ENCODE peak calls at places on chromosomes 7 and 10, in eight cellular contexts. A is fibroblast of lung, X is esophagus squamous epithelium, E is gastrocnemius medialis, P is transverse colon, G is DND-41, Y is cardiac muscle cell, Z is upper lobe of right lung. K is an unnamed sample. For H3K4me1, the result is how much of the 10 kb centered on the place peaks cover.

GRCh38 chr10:13206546-13207443 is 27.4 kb downstream of the UCMA start:
- DNase-seq in A (peak), Z (no peak), X (no peak), Y (peak), E (no peak), P (no peak), G (no peak), K (no peak)

GRCh38 chr7:18408461-18408860 is 87.1 kb upstream of the HDAC9 start:
- DNase-seq in Z (no peak), P (no peak), G (no peak), X (no peak), Y (peak), E (no peak), A (peak), K (no peak)

GRCh38 chr10:24617771-24618396 is 105.8 kb downstream of the ARHGAP21 start:
- DNase-seq in A (peak), Y (peak), Z (peak), X (no peak), E (peak), P (peak), G (peak), K (peak)

GRCh38 chr7:82164813-82165212 is 278.8 kb downstream of the CACNA2D1 start:
- DNase-seq in G (no peak), X (no peak), E (peak), A (peak), P (no peak), Y (peak), Z (no peak), K (no peak)

GRCh38 chr10:132716691-132717490 is 69.1 kb downstream of the NKX6-2 start:
- DNase-seq in G (no peak), Z (peak), E (no peak), P (no peak), X (no peak), A (no peak), Y (no peak), K (no peak)

GRCh38 chr7:7772385-7772784 is 54.0 kb upstream of the RPA3 start:
- DNase-seq in A (peak), G (no peak), Z (no peak), P (no peak), Y (no peak), E (no peak), X (no peak), K (no peak)

GRCh38 chr7:27492224-27492623 is 170.5 kb downstream of the HIBADH start:
- DNase-seq in A (no peak), P (no peak), Y (no peak), E (no peak), X (no peak), Z (peak), G (no peak), K (no peak)

GRCh38 chr7:157555308-157555707 is 218.5 kb downstream of the DNAJB6 start:
- DNase-seq in A (peak), X (no peak), P (peak), Z (peak), Y (no peak), E (no peak), G (no peak), K (no peak)

GRCh38 chr7:121160150-121161008 is 168.4 kb upstream of the WNT16 start:
- DNase-seq in X (no peak), G (no peak), E (no peak), A (no peak), Y (no peak), Z (no peak), P (no peak), K (no peak)

GRCh38 chr7:150818971-150819370 is 18.4 kb downstream of the TMEM176A start:
- DNase-seq in G (no peak), Y (no peak), X (no peak), Z (no peak), A (no peak), P (no peak), E (no peak), K (no peak)

GRCh38 chr7:96526492-96526891 is 183.2 kb downstream of the SEM1 start:
- DNase-seq in X (no peak), Z (no peak), G (no peak), P (no peak), E (no peak), A (no peak), Y (no peak), K (no peak)

GRCh38 chr7:129644634-129645230 is 33.2 kb downstream of the NRF1 start:
- DNase-seq in Y (peak), X (no peak), E (no peak), P (no peak), G (no peak), Z (no peak), A (peak), K (peak)

GRCh38 chr7:44158060-44158872 is 17.1 kb upstream of the MYL7 start:
- DNase-seq in Z (no peak), E (no peak), X (no peak), Y (no peak), G (no peak), P (no peak), A (no peak), K (no peak)

GRCh38 chr7:69652947-69653701 is 54.8 kb downstream of the AUTS2 start:
- DNase-seq in P (no peak), E (no peak), Z (no peak), X (no peak), G (no peak), A (no peak), Y (no peak), K (no peak)

GRCh38 chr7:1950623-1951523 is 280.8 kb downstream of the ELFN1 start:
- DNase-seq in G (no peak), P (peak), Z (no peak), A (peak), E (peak), X (no peak), Y (peak), K (no peak)

GRCh38 chr10:78960316-78960800 is 108.4 kb upstream of the ZMIZ1 start:
- DNase-seq in A (peak), P (peak), X (no peak), Z (no peak), Y (peak), E (peak), G (no peak), K (no peak)

GRCh38 chr7:90816511-90817142 is 220.5 kb downstream of the CDK14 start:
- DNase-seq in Y (peak), P (no peak), E (no peak), A (peak), X (no peak), G (no peak), Z (no peak), K (no peak)

DNA sequence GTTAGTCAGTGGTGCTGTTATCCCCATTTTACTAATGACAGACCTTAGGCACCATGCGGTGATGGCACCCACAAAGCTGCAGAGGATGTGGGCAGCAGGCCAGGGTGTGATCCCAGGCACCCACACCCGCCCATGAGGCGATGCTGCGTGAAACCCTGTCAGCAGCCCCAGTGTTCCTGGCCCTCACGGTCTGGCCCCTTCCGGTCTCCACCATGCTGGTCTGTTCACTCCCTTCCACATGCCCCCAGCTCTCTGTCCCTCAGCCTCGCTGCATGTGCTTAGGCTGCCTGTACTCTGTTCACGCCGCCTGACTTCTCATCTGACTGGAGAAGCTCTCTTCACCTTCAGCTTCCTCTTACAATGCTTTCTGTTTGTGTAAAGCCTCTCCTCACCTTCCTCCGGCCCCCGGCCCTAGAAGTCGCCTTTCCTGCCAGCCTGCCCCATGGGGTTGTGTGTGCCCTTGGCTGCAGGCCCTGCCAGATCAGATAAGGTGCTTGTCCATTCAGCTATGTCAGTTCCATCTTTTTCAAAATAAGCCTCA is 17.6 kb upstream of the ORAI2 start:
- DNase-seq in Y (no peak), P (peak), G (no peak), E (no peak), A (no peak), X (no peak), Z (no peak), K (peak)
- H3K4me1 ChIP-seq in Y (under half), P (under half), G (under half), E (under half), A (under half), X (under half), Z (under half), K (under half)

DNA sequence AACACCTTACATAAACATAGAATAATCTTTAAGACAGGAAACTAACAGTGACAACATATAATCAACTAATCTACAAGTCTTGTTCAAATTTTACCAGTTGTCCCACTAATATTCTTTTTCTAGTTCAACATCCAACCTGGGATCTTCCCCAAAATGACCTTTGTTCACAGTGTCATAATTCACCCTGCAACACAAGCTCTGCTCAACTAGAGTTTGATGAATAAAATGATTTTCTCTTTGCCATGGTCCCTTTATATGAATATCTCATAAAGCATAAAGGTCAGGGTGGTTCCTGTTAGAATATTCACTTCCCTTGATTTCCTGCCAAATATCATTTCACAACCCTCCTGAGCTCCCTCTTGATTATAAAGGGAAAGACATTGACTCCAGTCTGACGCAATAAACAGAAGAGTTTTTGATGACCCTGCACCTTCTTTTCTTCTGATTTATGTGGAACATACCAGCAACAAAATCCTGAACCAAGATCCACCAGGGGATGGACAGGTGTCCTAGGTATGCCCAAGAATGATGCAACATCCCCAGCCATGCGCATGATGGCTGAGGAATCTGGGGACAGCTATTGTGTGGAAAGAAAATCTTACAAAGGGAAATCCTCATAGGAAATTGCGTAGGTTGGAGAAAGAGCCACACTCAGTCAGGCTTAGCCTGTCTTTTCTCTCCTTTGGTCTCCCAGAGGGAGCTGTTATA is 18.6 kb downstream of the IFIT3 start:
- DNase-seq in E (no peak), P (no peak), G (no peak), A (peak), Z (no peak), Y (peak), X (no peak), K (no peak)
- H3K4me1 ChIP-seq in E (under half), P (under half), G (under half), A (under half), Z (under half), Y (under half), X (under half), K (under half)

GRCh38 chr10:69861251-69862240 is 59.8 kb downstream of the COL13A1 start:
- DNase-seq in Y (peak), A (peak), P (no peak), Z (no peak), G (no peak), X (no peak), E (no peak), K (peak)
- H3K4me1 ChIP-seq in Y (under half), A (under half), P (under half), Z (under half), G (under half), X (under half), E (under half), K (under half)

GRCh38 chr10:107443817-107444216 is 279.3 kb upstream of the SORCS1 start:
- DNase-seq in A (no peak), P (no peak), Y (no peak), G (no peak), E (no peak), X (no peak), Z (no peak), K (no peak)
- H3K4me1 ChIP-seq in A (under half), P (under half), Y (under half), G (under half), E (under half), X (under half), Z (under half), K (under half)

DNA sequence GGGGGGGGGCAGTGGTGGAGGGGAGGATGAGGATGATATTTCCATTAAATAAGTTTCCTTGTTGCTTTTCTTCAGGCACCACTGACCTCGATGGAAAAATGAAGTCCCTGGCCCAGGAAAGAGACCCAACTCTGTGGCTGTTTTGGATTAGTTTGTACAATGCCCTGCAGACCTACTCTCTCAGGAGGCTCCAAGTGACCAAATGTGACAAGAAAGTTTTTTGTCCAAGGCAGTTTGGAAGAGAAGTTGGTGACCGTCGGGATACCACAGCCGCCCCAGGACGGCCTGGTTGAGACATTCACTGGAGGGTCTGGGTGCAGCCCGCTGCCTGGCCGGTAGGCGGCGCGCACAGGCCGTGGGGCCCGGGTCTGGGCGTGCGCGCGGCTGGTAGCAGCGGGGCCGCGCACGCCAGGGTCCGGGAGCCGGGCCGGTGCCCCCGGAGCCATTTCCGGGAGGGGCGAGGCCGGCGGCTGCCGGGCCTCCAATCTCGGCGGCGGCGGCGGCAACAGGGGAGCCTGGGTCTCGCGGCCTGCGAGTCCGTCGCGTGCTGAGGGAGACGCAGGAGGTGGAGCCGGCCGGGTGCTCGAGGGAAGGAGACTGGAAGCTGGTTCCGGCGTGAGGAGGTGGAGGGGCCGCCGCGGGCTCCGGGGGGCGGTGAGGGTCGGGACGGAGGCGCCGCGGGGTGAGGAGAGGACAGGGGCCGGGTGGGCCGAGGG is at the start of gene SGPL1:
- DNase-seq in P (peak), G (peak), X (peak), A (peak), E (peak), Y (peak), Z (peak), K (peak)
- H3K4me1 ChIP-seq in P (under half), G (under half), X (under half), A (under half), E (under half), Y (under half), Z (under half), K (under half)

GRCh38 chr10:1678084-1678483 is 59.2 kb downstream of the ADARB2 start:
- DNase-seq in A (no peak), Y (no peak), E (no peak), G (no peak), P (no peak), X (no peak), Z (no peak), K (no peak)

GRCh38 chr10:1684991-1685390 is 52.3 kb downstream of the ADARB2 start:
- DNase-seq in Y (no peak), X (no peak), E (no peak), A (no peak), P (no peak), G (no peak), Z (no peak), K (no peak)

GRCh38 chr10:1677307-1677939 is 59.9 kb downstream of the ADARB2 start:
- DNase-seq in A (no peak), Y (no peak), X (no peak), P (no peak), Z (no peak), E (no peak), G (no peak), K (no peak)

GRCh38 chr10:1683649-1684048 is 53.7 kb downstream of the ADARB2 start:
- DNase-seq in Z (no peak), P (no peak), E (no peak), A (no peak), G (no peak), X (no peak), Y (no peak), K (no peak)

GRCh38 chr10:1679821-1680650 is 57.3 kb downstream of the ADARB2 start:
- DNase-seq in Z (no peak), Y (no peak), A (no peak), E (no peak), P (no peak), X (no peak), G (no peak), K (no peak)
- H3K4me1 ChIP-seq in Z (under half), Y (under half), A (under half), E (under half), P (under half), X (under half), G (under half), K (under half)

GRCh38 chr7:83696101-83696500 is 47.2 kb upstream of the SEMA3E start:
- DNase-seq in A (no peak), G (no peak), E (no peak), X (no peak), Z (no peak), P (no peak), Y (no peak), K (no peak)
- H3K4me1 ChIP-seq in A (under half), G (under half), E (under half), X (under half), Z (under half), P (under half), Y (under half), K (under half)

GRCh38 chr7:105990141-105990540 is 27.1 kb downstream of the CDHR3 start:
- DNase-seq in G (no peak), Y (no peak), A (no peak), E (no peak), P (no peak), X (no peak), Z (no peak), K (no peak)
- H3K4me1 ChIP-seq in G (under half), Y (under half), A (under half), E (under half), P (under half), X (under half), Z (under half), K (under half)

DNA sequence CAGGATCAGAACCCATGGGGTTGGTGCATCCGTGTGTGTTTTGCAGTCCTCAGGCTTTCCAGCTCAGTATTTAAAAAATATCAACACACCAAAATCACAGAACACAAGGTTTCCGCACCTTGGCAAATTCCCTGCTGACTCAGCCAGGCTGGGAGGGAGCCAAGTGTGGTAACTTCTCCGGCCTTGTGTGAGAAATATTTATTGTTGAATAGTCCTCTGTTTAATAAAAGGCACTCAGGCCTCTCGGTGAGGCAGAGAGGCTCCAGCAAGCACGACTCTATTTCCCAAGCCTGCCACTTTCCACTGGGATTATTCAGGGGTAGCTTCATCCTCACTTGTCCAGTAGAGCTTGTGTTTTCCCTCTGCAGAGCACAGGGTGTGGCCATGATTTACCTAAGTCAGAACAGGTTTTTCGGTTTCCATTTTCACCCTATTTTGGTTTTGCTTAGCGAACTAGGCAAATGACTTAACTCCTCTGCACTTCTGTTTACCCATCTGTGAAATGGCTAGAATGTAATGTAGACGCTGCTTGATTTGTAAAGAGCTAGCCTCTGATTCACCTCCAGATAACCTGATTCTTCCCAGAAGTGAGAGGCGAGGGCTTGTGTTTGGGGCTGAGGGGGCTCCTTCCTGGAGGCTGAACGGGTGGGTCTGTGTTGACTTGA is 13.0 kb upstream of the CHST15 start:
- DNase-seq in G (no peak), Z (peak), E (peak), P (peak), X (no peak), A (peak), Y (peak), K (no peak)
- H3K4me1 ChIP-seq in G (under half), Z (under half), E (under half), P (under half), X (under half), A (under half), Y (under half), K (under half)

K was measured in CD4-positive, CD25-positive, alpha-beta regulatory T cell.